ENCODE peak calls at places on chromosomes 2 and 18, in nine cellular contexts. D is choroid plexus epithelial cell, Z is transverse colon, W is GM06990, M is epithelial cell of esophagus, B is tibial nerve, X is uterus, L is AG10803, K is PC-9. Y is an unnamed sample.

GRCh38 chr2:223545830-223546229 is 56.3 kb downstream of the SCG2 start:
- DNase-seq in Z (no peak), X (no peak), D (peak; percentile 76), W (no peak), L (no peak), B (no peak), M (no peak), K (no peak), Y (no peak)

GRCh38 chr2:157488877-157489276 is 45.0 kb upstream of the CYTIP start:
- DNase-seq in W (no peak), X (no peak), K (no peak), M (no peak), L (no peak), B (no peak), Z (peak; percentile 51), D (no peak), Y (no peak)

GRCh38 chr2:236171213-236172201 is 3.3 kb upstream of the GBX2 start:
- DNase-seq in K (no peak), X (no peak), B (no peak), D (no peak), L (peak; percentile 24), M (peak; percentile 60), W (no peak), Z (no peak), Y (no peak)

GRCh38 chr2:49798570-49798969 is 644.3 kb upstream of the FSHR start:
- DNase-seq in L (no peak), D (no peak), X (no peak), Z (no peak), W (no peak), K (no peak), B (no peak), M (no peak), Y (no peak)

GRCh38 chr2:176642074-176642473 is 372.8 kb downstream of the MTX2 start:
- DNase-seq in L (peak; percentile 82), B (no peak), M (peak; percentile 61), W (peak; percentile 30), K (no peak), X (no peak), D (peak; percentile 18), Z (no peak), Y (peak; percentile 38)

GRCh38 chr2:30470426-30470825 is 23.4 kb downstream of the LCLAT1 start:
- DNase-seq in X (no peak), Z (no peak), L (peak; percentile 78), D (no peak), K (no peak), M (no peak), B (no peak), W (no peak), Y (no peak)

GRCh38 chr2:224586127-224586702 is 1.1 kb upstream of the CUL3 start:
- DNase-seq in B (no peak), L (no peak), X (no peak), D (no peak), K (no peak), Z (no peak), W (no peak), M (no peak), Y (peak; percentile 33)

GRCh38 chr2:175195012-175195411 is 13.5 kb upstream of the ATP5MC3 start:
- DNase-seq in W (no peak), D (no peak), Z (no peak), M (no peak), K (no peak), X (no peak), L (no peak), B (no peak), Y (no peak)

GRCh38 chr2:239956818-239957261 is 68.3 kb downstream of the NDUFA10 start:
- DNase-seq in W (no peak), D (no peak), B (no peak), M (no peak), L (no peak), X (no peak), K (no peak), Z (no peak), Y (no peak)

GRCh38 chr18:8643479-8643878 is 34.2 kb downstream of the RAB12 start:
- DNase-seq in L (peak; percentile 36), M (no peak), K (no peak), X (no peak), D (peak; percentile 37), W (no peak), B (no peak), Z (no peak), Y (no peak)

GRCh38 chr2:69579561-69579960 is 64.0 kb downstream of the AAK1 start:
- DNase-seq in D (no peak), K (no peak), M (peak; percentile 32), Z (no peak), X (no peak), B (no peak), W (no peak), L (no peak), Y (no peak)

GRCh38 chr18:944440-944839 is 39.8 kb downstream of the ADCYAP1 start:
- DNase-seq in L (peak; percentile 42), B (no peak), M (peak; percentile 52), K (peak; percentile 65), W (no peak), Z (no peak), X (no peak), D (peak; percentile 61), Y (no peak)

GRCh38 chr2:1378456-1379150 is 34.7 kb upstream of the TPO start:
- DNase-seq in W (no peak), M (no peak), L (no peak), K (no peak), B (no peak), Z (no peak), D (no peak), X (no peak), Y (no peak)

GRCh38 chr18:25047983-25048382 is 304.0 kb downstream of the ZNF521 start:
- DNase-seq in B (no peak), Z (no peak), K (no peak), M (peak; percentile 2), L (no peak), D (no peak), W (no peak), X (no peak), Y (no peak)

GRCh38 chr2:195318440-195319111 is 338.4 kb upstream of the SLC39A10 start:
- DNase-seq in K (peak; percentile 19), B (peak; percentile 41), X (no peak), D (peak; percentile 70), M (peak; percentile 62), L (peak; percentile 34), Z (peak; percentile 35), W (no peak), Y (peak; percentile 41)

GRCh38 chr2:133591164-133591563 is 22.9 kb upstream of the NCKAP5 start:
- DNase-seq in Z (peak; percentile 30), W (no peak), M (no peak), B (peak; percentile 31), K (no peak), D (peak; percentile 30), L (peak; percentile 38), X (peak; percentile 50), Y (no peak)

DNA sequence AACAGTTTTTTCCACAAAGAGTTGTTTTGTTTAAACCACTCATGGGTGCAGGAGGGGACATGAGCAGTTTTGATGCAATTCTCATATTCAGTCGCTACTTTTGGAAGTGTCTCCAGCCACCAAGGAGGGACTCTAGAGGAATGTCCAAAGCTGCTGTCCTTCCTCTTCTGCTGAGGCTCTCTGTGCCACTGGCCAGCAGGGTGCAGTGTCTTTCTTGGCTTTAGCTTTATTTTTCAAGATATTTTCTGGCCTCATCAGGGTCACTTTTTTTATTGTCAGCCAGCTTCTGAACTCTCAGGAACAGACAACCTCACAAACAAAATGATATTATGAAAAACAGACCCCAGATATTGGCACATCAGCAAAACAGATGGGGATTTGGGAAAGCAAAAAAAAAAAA is 289.3 kb upstream of the ZSWIM2 start:
- DNase-seq in D (peak; percentile 72), L (peak; percentile 33), K (peak; percentile 2), Z (peak; percentile 24), W (no peak), M (peak; percentile 42), X (peak; percentile 15), B (peak; percentile 13), Y (no peak)
- TF ChIP-seq CTCF in D (peak; percentile 98), L (peak; percentile 67), K (peak; percentile 51), Z (peak; percentile 12), W (peak; percentile 78), M (peak; percentile 75), X (no peak), B (no peak), Y (peak; percentile 57)

GRCh38 chr2:141724426-141724825 is 406.4 kb downstream of the LRP1B start:
- DNase-seq in W (no peak), B (no peak), D (no peak), M (no peak), Z (no peak), K (no peak), L (no peak), X (no peak), Y (no peak)

GRCh38 chr2:141728142-141728541 is 402.7 kb downstream of the LRP1B start:
- DNase-seq in B (no peak), W (no peak), Z (no peak), X (no peak), L (no peak), D (no peak), K (no peak), M (no peak), Y (no peak)

GRCh38 chr2:141723834-141724233 is 407.0 kb downstream of the LRP1B start:
- DNase-seq in Z (no peak), D (no peak), M (no peak), L (no peak), W (no peak), K (no peak), B (no peak), X (no peak), Y (no peak)

DNA sequence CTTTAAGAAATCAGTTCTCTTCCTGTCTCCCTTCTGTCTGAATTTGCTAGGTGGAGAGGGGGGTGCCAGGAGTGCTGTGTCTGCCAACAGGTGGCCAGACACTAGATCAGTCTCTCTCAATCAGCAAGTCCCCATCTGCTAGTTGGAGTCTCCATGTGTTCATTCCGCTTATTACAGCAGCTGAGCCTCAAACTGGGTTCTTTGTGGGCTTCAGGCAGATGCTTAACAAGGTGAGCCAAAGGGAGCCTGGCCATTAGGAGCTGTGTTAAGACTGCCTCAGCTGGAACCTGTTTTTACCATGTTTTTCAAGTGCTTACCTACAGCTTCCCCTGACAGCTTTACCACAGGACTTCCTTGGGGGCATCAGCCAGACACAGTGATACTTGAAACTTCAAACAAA is 401.9 kb downstream of the LRP1B start:
- DNase-seq in B (no peak), X (no peak), D (no peak), M (no peak), Z (no peak), W (no peak), L (no peak), K (no peak), Y (no peak)
- TF ChIP-seq CTCF in B (no peak), X (no peak), D (no peak), M (no peak), Z (no peak), W (no peak), L (no peak), K (no peak), Y (no peak)

GRCh38 chr18:9669016-9669415 is 39.1 kb upstream of the RAB31 start:
- DNase-seq in B (no peak), X (no peak), L (no peak), Z (no peak), M (no peak), K (no peak), D (no peak), W (no peak), Y (no peak)
- TF ChIP-seq CTCF in B (no peak), X (no peak), L (no peak), Z (no peak), M (no peak), K (no peak), D (no peak), W (no peak), Y (no peak)

DNA sequence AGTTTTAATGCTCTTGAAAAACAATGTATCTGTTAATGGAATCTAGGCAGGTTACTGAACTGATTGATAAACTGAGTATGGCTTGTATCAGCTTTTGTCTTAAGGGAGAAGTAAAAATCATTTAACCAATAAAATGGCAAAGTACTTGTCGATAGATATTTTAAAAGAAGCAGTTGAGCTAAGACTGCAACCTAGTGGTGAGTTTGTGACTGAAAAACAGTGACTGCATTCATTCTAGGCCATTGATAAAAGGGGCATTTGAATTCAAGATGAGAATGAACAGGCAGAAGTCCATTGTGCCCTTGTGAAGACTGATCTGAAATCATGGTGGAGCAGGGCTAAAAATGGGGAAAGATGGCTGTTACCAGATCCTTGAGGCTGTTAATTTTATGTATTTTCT is 59.4 kb upstream of the MSTN start:
- DNase-seq in D (peak; percentile 70), K (no peak), X (no peak), L (peak; percentile 13), B (no peak), W (peak; percentile 27), M (peak; percentile 24), Z (no peak), Y (peak; percentile 41)
- TF ChIP-seq CTCF in D (peak; percentile 69), K (no peak), X (no peak), L (peak; percentile 45), B (no peak), W (peak; percentile 38), M (peak; percentile 47), Z (peak; percentile 35), Y (peak; percentile 7)